ENCODE peak calls at places on chromosomes 3 and 15, in nine cellular contexts. M is EH; A is NCI-H146; L is stimulated activated CD8-positive, alpha-beta memory T cell treated with anti-CD3 and anti-CD28 coated beads, Interleukin-4, amount 100 ng/mL, for 1 hour; Y is SK-N-SH; Z is activated CD4-positive, alpha-beta T cell treated with anti-CD3 and anti-CD28 coated beads, Interleukin-2, amount 50 U/mL, for 1 hour; N is mucosa of gallbladder; Q is effector memory CD4-positive, alpha-beta T cell; D is neural progenitor cell. T is an unnamed sample.
A peak's percentile ranks its signal among the peaks of the same experiment; 100 is the strongest.

GRCh38 chr3:23991236-23992050 is 46.4 kb downstream of the NR1D2 start:
- DNase-seq in D (peak; percentile 31), N (no peak), L (no peak), Y (peak; percentile 69), Z (no peak), M (no peak), Q (no peak), A (peak; percentile 69), T (no peak)

GRCh38 chr3:120642368-120642948 is 39.6 kb downstream of the HGD start:
- DNase-seq in D (no peak), Q (no peak), M (peak; percentile 68), A (no peak), L (no peak), Z (no peak), N (no peak), Y (no peak), T (no peak)

GRCh38 chr15:99253381-99254090 is 2.3 kb downstream of the LRRC28 start:
- DNase-seq in Z (no peak), Y (peak; percentile 31), M (peak; percentile 86), N (no peak), D (no peak), L (no peak), A (no peak), Q (no peak), T (no peak)

GRCh38 chr15:26667222-26667988 is 105.5 kb downstream of the GABRB3 start:
- DNase-seq in Q (no peak), L (no peak), Y (no peak), M (no peak), Z (no peak), D (no peak), A (no peak), N (peak; percentile 22), T (no peak)

GRCh38 chr15:72358532-72359180 is 17.2 kb downstream of the HEXA start:
- DNase-seq in N (peak; percentile 44), Z (no peak), L (no peak), D (no peak), A (no peak), Y (peak; percentile 35), M (peak; percentile 91), Q (no peak), T (no peak)

GRCh38 chr3:49351521-49352011 is 6.6 kb downstream of the GPX1 start:
- DNase-seq in Z (no peak), N (no peak), Q (no peak), M (peak; percentile 93), A (no peak), L (no peak), D (no peak), Y (no peak), T (no peak)

GRCh38 chr3:131147534-131147933 is 120.9 kb downstream of the NEK11 start:
- DNase-seq in Z (no peak), A (no peak), M (no peak), L (no peak), Q (no peak), D (no peak), N (no peak), Y (no peak), T (no peak)

GRCh38 chr3:184339016-184339415 is 1.6 kb downstream of the FAM131A start:
- DNase-seq in Q (no peak), M (no peak), Y (no peak), L (no peak), D (no peak), N (no peak), Z (no peak), A (no peak), T (no peak)

GRCh38 chr15:99123706-99124451 is 19.0 kb downstream of the SYNM start:
- DNase-seq in N (peak; percentile 81), Q (no peak), Y (peak; percentile 93), M (peak; percentile 99), L (no peak), Z (no peak), D (peak; percentile 55), A (peak; percentile 92), T (no peak)

GRCh38 chr15:78550815-78551214 is 10.6 kb downstream of the PSMA4 start:
- DNase-seq in Q (no peak), D (no peak), Y (no peak), Z (no peak), M (no peak), L (no peak), N (no peak), A (no peak), T (no peak)

GRCh38 chr3:46440531-46441294 is 24.0 kb downstream of the LTF start:
- DNase-seq in Y (no peak), L (no peak), Z (no peak), Q (no peak), N (no peak), M (no peak), A (no peak), D (no peak), T (no peak)

GRCh38 chr3:31833391-31834165 is 147.5 kb downstream of the OSBPL10 start:
- DNase-seq in L (no peak), M (no peak), N (no peak), Y (no peak), Q (no peak), A (no peak), D (no peak), Z (no peak), T (no peak)

GRCh38 chr3:146164506-146164905 is 3.5 kb upstream of the PLOD2 start:
- DNase-seq in Q (no peak), D (no peak), A (no peak), M (no peak), Y (no peak), L (no peak), Z (no peak), N (no peak), T (no peak)

GRCh38 chr3:46846624-46847542 is 16.4 kb downstream of the MYL3 start:
- DNase-seq in D (no peak), L (no peak), N (no peak), Y (no peak), Z (no peak), A (no peak), Q (no peak), M (no peak), T (no peak)

GRCh38 chr15:50218291-50218690 is 36.3 kb downstream of the SLC27A2 start:
- DNase-seq in Z (no peak), N (no peak), Q (no peak), L (no peak), A (no peak), Y (no peak), M (no peak), D (no peak), T (no peak)

GRCh38 chr3:51269466-51269865 is 115.6 kb upstream of the MANF start:
- DNase-seq in N (no peak), Q (no peak), D (peak; percentile 11), L (no peak), M (peak; percentile 29), Z (no peak), Y (no peak), A (no peak), T (no peak)

GRCh38 chr3:188687389-188687788 is 484.4 kb upstream of the TPRG1 start:
- DNase-seq in A (no peak), Y (no peak), L (no peak), M (peak; percentile 89), Q (no peak), N (no peak), D (peak; percentile 29), Z (no peak), T (no peak)

GRCh38 chr15:97652700-97653167 is 307.8 kb upstream of the ARRDC4 start:
- DNase-seq in Z (no peak), M (no peak), Y (peak; percentile 1), A (peak; percentile 67), Q (no peak), L (no peak), N (no peak), D (peak; percentile 80), T (no peak)

GRCh38 chr3:159929894-159930235 is 58.8 kb upstream of the IL12A start:
- DNase-seq in D (no peak), Q (no peak), A (no peak), Y (no peak), L (no peak), N (no peak), Z (no peak), M (no peak), T (no peak)

GRCh38 chr3:161305095-161305991 is 66.0 kb downstream of the SPTSSB start:
- DNase-seq in Y (peak; percentile 28), D (peak; percentile 9), Z (no peak), Q (no peak), A (peak; percentile 10), L (no peak), N (no peak), M (peak; percentile 36), T (peak; percentile 47)

GRCh38 chr15:58738051-58738707 is 11.3 kb downstream of the ADAM10 start:
- DNase-seq in A (no peak), L (no peak), Y (no peak), M (peak; percentile 39), Z (no peak), Q (no peak), D (no peak), N (no peak), T (no peak)

GRCh38 chr3:181660337-181660736 is 51.4 kb upstream of the SOX2 start:
- DNase-seq in L (no peak), Y (no peak), N (no peak), A (no peak), D (no peak), M (no peak), Q (no peak), Z (no peak), T (no peak)

GRCh38 chr3:12479919-12480425 is 4.3 kb upstream of the TSEN2 start:
- DNase-seq in D (peak; percentile 81), L (no peak), N (peak; percentile 66), M (peak; percentile 58), A (peak; percentile 33), Q (no peak), Y (peak; percentile 75), Z (no peak), T (peak; percentile 57)

GRCh38 chr3:137468446-137468845 is 295.7 kb upstream of the SOX14 start:
- DNase-seq in Y (no peak), A (no peak), L (no peak), Q (no peak), Z (no peak), D (no peak), N (no peak), M (no peak), T (no peak)

GRCh38 chr3:187567026-187567425 is 103.2 kb downstream of the SST start:
- DNase-seq in L (no peak), A (no peak), Q (no peak), D (no peak), Z (no peak), N (no peak), M (peak; percentile 52), Y (no peak), T (no peak)